ENCODE peak calls at places on chromosomes 3 and 15, in seven cellular contexts. One of them, this sample, is unnamed.

GRCh38 chr3:88059380-88060160 is 515 bp downstream of the ZNF654 start:
- DNase-seq in right lobe of liver: peak
- DNase-seq in K562: peak
- DNase-seq in astrocyte: no peak
- DNase-seq in neural progenitor cell: peak
- DNase-seq in fibroblast of lung: peak
- DNase-seq in heart left ventricle: no peak
- DNase-seq in this sample: no peak

GRCh38 chr15:77507911-77508310 is 87.2 kb downstream of the HMG20A start:
- DNase-seq in right lobe of liver: no peak
- DNase-seq in fibroblast of lung: peak
- DNase-seq in K562: no peak
- DNase-seq in astrocyte: peak
- DNase-seq in neural progenitor cell: no peak
- DNase-seq in heart left ventricle: no peak
- DNase-seq in this sample: no peak

GRCh38 chr15:68187559-68187958 is 17.6 kb downstream of the CALML4 start:
- DNase-seq in astrocyte: peak
- DNase-seq in heart left ventricle: no peak
- DNase-seq in right lobe of liver: peak
- DNase-seq in neural progenitor cell: no peak
- DNase-seq in fibroblast of lung: peak
- DNase-seq in K562: no peak
- DNase-seq in this sample: peak

GRCh38 chr15:64755427-64755823 is 20.0 kb downstream of the RBPMS2 start:
- DNase-seq in right lobe of liver: no peak
- DNase-seq in neural progenitor cell: no peak
- DNase-seq in astrocyte: no peak
- DNase-seq in heart left ventricle: no peak
- DNase-seq in fibroblast of lung: no peak
- DNase-seq in K562: no peak
- DNase-seq in this sample: no peak

GRCh38 chr3:159764211-159765024 is 224.2 kb upstream of the IL12A start:
- DNase-seq in heart left ventricle: peak
- DNase-seq in right lobe of liver: peak
- DNase-seq in K562: no peak
- DNase-seq in astrocyte: peak
- DNase-seq in fibroblast of lung: peak
- DNase-seq in neural progenitor cell: peak
- DNase-seq in this sample: peak

GRCh38 chr3:130699765-130700164 is 46.9 kb downstream of the PIK3R4 start:
- DNase-seq in neural progenitor cell: peak
- DNase-seq in heart left ventricle: no peak
- DNase-seq in astrocyte: no peak
- DNase-seq in fibroblast of lung: no peak
- DNase-seq in K562: peak
- DNase-seq in right lobe of liver: no peak
- DNase-seq in this sample: peak

GRCh38 chr3:187975571-187976360 is 178.2 kb upstream of the LPP start:
- DNase-seq in fibroblast of lung: no peak
- DNase-seq in K562: no peak
- DNase-seq in right lobe of liver: no peak
- DNase-seq in heart left ventricle: no peak
- DNase-seq in neural progenitor cell: no peak
- DNase-seq in astrocyte: no peak
- DNase-seq in this sample: no peak

GRCh38 chr3:11547498-11547897 is 96.2 kb downstream of the VGLL4 start:
- DNase-seq in K562: no peak
- DNase-seq in heart left ventricle: no peak
- DNase-seq in neural progenitor cell: no peak
- DNase-seq in right lobe of liver: no peak
- DNase-seq in fibroblast of lung: no peak
- DNase-seq in astrocyte: no peak
- DNase-seq in this sample: no peak

GRCh38 chr15:85499498-85499897 is 119.1 kb downstream of the AKAP13 start:
- DNase-seq in fibroblast of lung: peak
- DNase-seq in heart left ventricle: no peak
- DNase-seq in K562: no peak
- DNase-seq in neural progenitor cell: no peak
- DNase-seq in right lobe of liver: no peak
- DNase-seq in astrocyte: peak
- DNase-seq in this sample: no peak

GRCh38 chr3:63613561-63613960 is 38.9 kb upstream of the SNTN start:
- DNase-seq in neural progenitor cell: no peak
- DNase-seq in fibroblast of lung: peak
- DNase-seq in astrocyte: peak
- DNase-seq in right lobe of liver: no peak
- DNase-seq in K562: no peak
- DNase-seq in heart left ventricle: no peak
- DNase-seq in this sample: no peak

GRCh38 chr3:30659270-30660127 is 53.1 kb downstream of the TGFBR2 start:
- DNase-seq in K562: no peak
- DNase-seq in heart left ventricle: no peak
- DNase-seq in right lobe of liver: no peak
- DNase-seq in neural progenitor cell: no peak
- DNase-seq in astrocyte: peak
- DNase-seq in fibroblast of lung: peak
- DNase-seq in this sample: peak

GRCh38 chr3:36212291-36212690 is 168.0 kb upstream of the STAC start:
- DNase-seq in fibroblast of lung: peak
- DNase-seq in heart left ventricle: no peak
- DNase-seq in astrocyte: peak
- DNase-seq in neural progenitor cell: no peak
- DNase-seq in right lobe of liver: no peak
- DNase-seq in K562: no peak
- DNase-seq in this sample: peak

GRCh38 chr3:150384517-150385212 is 23.4 kb upstream of the TSC22D2 start:
- DNase-seq in heart left ventricle: no peak
- DNase-seq in astrocyte: no peak
- DNase-seq in neural progenitor cell: peak
- DNase-seq in right lobe of liver: no peak
- DNase-seq in fibroblast of lung: peak
- DNase-seq in K562: peak
- DNase-seq in this sample: no peak

GRCh38 chr15:93432474-93432873 is 343.5 kb upstream of the RGMA start:
- DNase-seq in neural progenitor cell: no peak
- DNase-seq in right lobe of liver: no peak
- DNase-seq in astrocyte: no peak
- DNase-seq in fibroblast of lung: no peak
- DNase-seq in K562: no peak
- DNase-seq in heart left ventricle: no peak
- DNase-seq in this sample: no peak

GRCh38 chr15:76448755-76449154 is 112.2 kb downstream of the ISL2 start:
- DNase-seq in right lobe of liver: no peak
- DNase-seq in neural progenitor cell: no peak
- DNase-seq in K562: no peak
- DNase-seq in astrocyte: peak
- DNase-seq in fibroblast of lung: peak
- DNase-seq in heart left ventricle: no peak
- DNase-seq in this sample: no peak

GRCh38 chr3:112778298-112779008 is 68.2 kb downstream of the CD200R1L start:
- DNase-seq in fibroblast of lung: peak
- DNase-seq in heart left ventricle: no peak
- DNase-seq in neural progenitor cell: no peak
- DNase-seq in K562: no peak
- DNase-seq in astrocyte: peak
- DNase-seq in right lobe of liver: no peak
- DNase-seq in this sample: peak

GRCh38 chr15:43518073-43518761 is 809 bp downstream of the MAP1A start:
- DNase-seq in neural progenitor cell: peak
- DNase-seq in fibroblast of lung: peak
- DNase-seq in heart left ventricle: no peak
- DNase-seq in K562: peak
- DNase-seq in astrocyte: peak
- DNase-seq in right lobe of liver: no peak
- DNase-seq in this sample: no peak

GRCh38 chr3:132536442-132537153 is 60.5 kb upstream of the ACKR4 start:
- DNase-seq in astrocyte: peak
- DNase-seq in fibroblast of lung: peak
- DNase-seq in K562: no peak
- DNase-seq in right lobe of liver: no peak
- DNase-seq in neural progenitor cell: no peak
- DNase-seq in heart left ventricle: no peak
- DNase-seq in this sample: no peak

GRCh38 chr3:111662907-111663306 is 67.8 kb upstream of the ZBED2 start:
- DNase-seq in astrocyte: no peak
- DNase-seq in heart left ventricle: no peak
- DNase-seq in right lobe of liver: no peak
- DNase-seq in fibroblast of lung: no peak
- DNase-seq in neural progenitor cell: no peak
- DNase-seq in K562: no peak
- DNase-seq in this sample: no peak
- H3K4me3 ChIP-seq in astrocyte: no peak
- H3K4me3 ChIP-seq in heart left ventricle: no peak
- H3K4me3 ChIP-seq in right lobe of liver: no peak
- H3K4me3 ChIP-seq in fibroblast of lung: no peak
- H3K4me3 ChIP-seq in neural progenitor cell: no peak
- H3K4me3 ChIP-seq in K562: no peak
- H3K4me3 ChIP-seq in this sample: no peak

DNA sequence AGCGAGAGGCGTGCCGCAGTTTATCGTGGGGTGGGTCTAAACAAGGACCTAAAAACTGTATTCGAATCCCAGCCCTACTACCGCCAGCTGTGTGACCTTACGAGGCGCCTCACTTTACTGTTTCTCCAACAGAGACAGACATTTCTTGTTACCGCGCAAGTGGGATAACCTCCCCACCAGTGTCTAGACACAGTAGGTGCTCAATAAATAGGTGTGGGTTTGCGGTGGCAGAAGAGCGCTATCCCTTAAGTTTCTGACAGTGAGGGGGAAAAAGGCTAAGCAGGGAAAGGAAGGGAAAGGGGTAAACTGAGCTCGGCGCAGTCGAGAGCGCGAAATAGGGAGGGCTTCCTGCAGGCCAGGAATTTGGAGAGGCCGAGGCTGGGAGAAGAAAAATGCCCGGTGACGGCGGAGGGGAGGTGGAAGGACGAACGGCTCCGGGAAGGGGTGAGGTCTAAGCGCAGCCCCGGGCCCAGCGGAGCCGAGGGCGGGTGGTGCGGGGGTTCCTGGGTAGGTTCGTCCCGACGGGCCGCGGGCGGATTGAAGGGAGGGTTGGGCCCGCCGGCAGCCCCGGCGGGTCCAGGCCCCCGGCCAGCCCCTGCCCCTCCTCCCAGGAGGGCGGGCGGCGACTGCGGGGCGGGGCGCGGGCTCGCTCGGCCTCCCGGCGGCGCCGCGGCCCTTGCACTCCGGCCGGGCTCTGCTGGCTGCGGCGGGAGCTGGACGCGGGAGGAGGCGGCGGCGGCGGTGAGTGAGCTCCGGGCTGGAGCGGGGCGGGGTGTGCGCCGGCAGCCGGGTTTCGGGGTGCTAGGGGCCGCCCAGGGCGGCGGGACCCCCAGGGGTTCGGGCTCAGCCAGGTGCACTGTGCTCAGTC is at the start of gene CGNL1:
- DNase-seq in astrocyte: no peak
- DNase-seq in neural progenitor cell: peak
- DNase-seq in K562: peak
- DNase-seq in right lobe of liver: peak
- DNase-seq in heart left ventricle: peak
- DNase-seq in fibroblast of lung: peak
- DNase-seq in this sample: no peak
- H3K27ac ChIP-seq in astrocyte: no peak
- H3K27ac ChIP-seq in neural progenitor cell: no peak
- H3K27ac ChIP-seq in K562: no peak
- H3K27ac ChIP-seq in right lobe of liver: peak
- H3K27ac ChIP-seq in heart left ventricle: peak
- H3K27ac ChIP-seq in fibroblast of lung: no peak
- H3K27ac ChIP-seq in this sample: no peak

GRCh38 chr3:114370537-114371174 is 76.8 kb downstream of the TIGIT start:
- DNase-seq in K562: no peak
- DNase-seq in right lobe of liver: no peak
- DNase-seq in astrocyte: no peak
- DNase-seq in heart left ventricle: no peak
- DNase-seq in fibroblast of lung: no peak
- DNase-seq in neural progenitor cell: peak
- DNase-seq in this sample: no peak
- TF ChIP-seq CTCF in K562: no peak
- TF ChIP-seq CTCF in right lobe of liver: no peak
- TF ChIP-seq CTCF in astrocyte: peak
- TF ChIP-seq CTCF in heart left ventricle: no peak
- TF ChIP-seq CTCF in fibroblast of lung: peak
- TF ChIP-seq CTCF in neural progenitor cell: peak
- TF ChIP-seq CTCF in this sample: peak

GRCh38 chr3:71051259-71051595 is 532.3 kb downstream of the FOXP1 start:
- DNase-seq in right lobe of liver: no peak
- DNase-seq in neural progenitor cell: no peak
- DNase-seq in astrocyte: no peak
- DNase-seq in fibroblast of lung: no peak
- DNase-seq in heart left ventricle: no peak
- DNase-seq in K562: no peak
- DNase-seq in this sample: no peak

GRCh38 chr3:71050521-71051258 is 532.8 kb downstream of the FOXP1 start:
- DNase-seq in right lobe of liver: no peak
- DNase-seq in neural progenitor cell: no peak
- DNase-seq in astrocyte: peak
- DNase-seq in K562: peak
- DNase-seq in heart left ventricle: no peak
- DNase-seq in fibroblast of lung: peak
- DNase-seq in this sample: no peak

GRCh38 chr3:71053495-71053894 is 530.0 kb downstream of the FOXP1 start:
- DNase-seq in right lobe of liver: no peak
- DNase-seq in heart left ventricle: no peak
- DNase-seq in fibroblast of lung: no peak
- DNase-seq in astrocyte: no peak
- DNase-seq in K562: no peak
- DNase-seq in neural progenitor cell: no peak
- DNase-seq in this sample: no peak

GRCh38 chr3:71052725-71053124 is 530.8 kb downstream of the FOXP1 start:
- DNase-seq in right lobe of liver: no peak
- DNase-seq in astrocyte: no peak
- DNase-seq in neural progenitor cell: no peak
- DNase-seq in fibroblast of lung: no peak
- DNase-seq in heart left ventricle: no peak
- DNase-seq in K562: no peak
- DNase-seq in this sample: no peak

DNA sequence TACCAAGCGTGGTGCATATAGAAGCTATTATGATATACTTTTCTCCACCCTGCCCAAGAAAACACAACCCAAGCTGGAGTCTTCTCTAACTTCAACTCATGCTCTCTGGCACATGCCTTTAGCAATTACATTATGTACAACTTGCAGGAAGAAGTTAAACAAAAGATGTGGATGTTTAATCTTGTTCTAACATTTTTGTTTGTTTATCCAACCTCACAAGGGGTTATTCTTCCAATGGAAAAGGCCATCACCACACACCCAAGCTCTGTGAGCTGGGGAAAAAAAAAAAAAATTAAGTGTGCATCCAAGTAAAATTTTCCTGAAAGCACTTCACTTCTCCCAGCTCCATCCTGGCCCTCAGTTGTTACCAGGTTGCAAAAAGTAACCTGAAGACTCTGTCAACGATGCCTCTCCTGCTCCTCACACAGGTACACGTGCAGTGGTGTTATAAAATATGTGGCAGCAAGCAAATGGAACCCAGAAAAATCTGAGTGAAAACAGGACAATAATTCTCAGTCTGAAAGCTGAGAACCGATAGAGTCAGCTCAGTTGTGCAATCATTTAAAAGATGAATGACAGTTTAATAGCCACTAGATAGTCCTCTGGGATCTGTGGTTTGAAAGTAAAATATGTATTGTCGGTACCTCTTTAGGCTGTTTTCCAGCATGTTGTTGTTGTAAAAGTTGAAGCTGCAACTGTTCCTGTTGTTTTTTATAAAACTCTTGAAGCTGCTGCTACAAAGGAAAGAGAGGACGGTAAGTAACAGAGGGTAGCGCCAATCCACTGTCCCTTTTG is 531.4 kb downstream of the FOXP1 start:
- DNase-seq in heart left ventricle: no peak
- DNase-seq in fibroblast of lung: no peak
- DNase-seq in neural progenitor cell: no peak
- DNase-seq in K562: no peak
- DNase-seq in astrocyte: no peak
- DNase-seq in right lobe of liver: no peak
- DNase-seq in this sample: no peak
- H3K4me3 ChIP-seq in heart left ventricle: no peak
- H3K4me3 ChIP-seq in fibroblast of lung: no peak
- H3K4me3 ChIP-seq in neural progenitor cell: no peak
- H3K4me3 ChIP-seq in K562: no peak
- H3K4me3 ChIP-seq in astrocyte: no peak
- H3K4me3 ChIP-seq in right lobe of liver: no peak
- H3K4me3 ChIP-seq in this sample: no peak

This sample was measured in brain microvascular endothelial cell.